ENCODE peak calls at places on chromosomes 1 and 21, in eight cellular contexts. Q, N, I, C, G, R, D and E are unnamed samples.

GRCh38 chr1:234907585-234908457 is 220.8 kb downstream of the TOMM20 start:
- DNase-seq in Q (no peak), N (no peak), I (no peak), C (no peak), G (no peak), R (no peak), D (no peak), E (no peak)

GRCh38 chr21:45989355-45990048 is 7.9 kb downstream of the COL6A1 start:
- DNase-seq in Q (no peak), N (no peak), I (no peak), C (no peak), G (no peak), R (no peak), D (peak; percentile 15), E (no peak)

GRCh38 chr21:30425826-30426225 is at the start of gene KRTAP13-3:
- DNase-seq in Q (no peak), N (no peak), I (no peak), C (no peak), G (no peak), R (no peak), D (no peak), E (no peak)

GRCh38 chr1:55214214-55214902 is 806 bp downstream of the USP24 start:
- DNase-seq in Q (peak; percentile 50), N (no peak), I (no peak), C (no peak), G (peak; percentile 30), R (no peak), D (peak; percentile 55), E (peak; percentile 41)

GRCh38 chr1:50333595-50333974 is 89.7 kb downstream of the DMRTA2 start:
- DNase-seq in Q (peak; percentile 66), N (peak; percentile 84), I (peak; percentile 17), C (no peak), G (no peak), R (peak; percentile 27), D (peak; percentile 52), E (no peak)

GRCh38 chr1:202728951-202729350 is 18.7 kb upstream of the SYT2 start:
- DNase-seq in Q (no peak), N (no peak), I (no peak), C (no peak), G (no peak), R (no peak), D (no peak), E (no peak)

GRCh38 chr1:42962641-42963377 is 4.1 kb upstream of the SLC2A1 start:
- DNase-seq in Q (no peak), N (no peak), I (no peak), C (peak; percentile 92), G (no peak), R (no peak), D (peak; percentile 36), E (no peak)

GRCh38 chr1:200298242-200298641 is 111.6 kb downstream of the ZNF281 start:
- DNase-seq in Q (no peak), N (no peak), I (no peak), C (no peak), G (no peak), R (no peak), D (no peak), E (no peak)

GRCh38 chr1:32991386-32991785 is 26.8 kb upstream of the RNF19B start:
- DNase-seq in Q (no peak), N (no peak), I (no peak), C (no peak), G (no peak), R (no peak), D (no peak), E (no peak)

GRCh38 chr1:17696417-17697301 is 58.5 kb upstream of the ACTL8 start:
- DNase-seq in Q (no peak), N (peak; percentile 71), I (no peak), C (no peak), G (peak; percentile 36), R (peak; percentile 12), D (no peak), E (peak; percentile 29)

GRCh38 chr1:183417691-183418491 is at the start of gene NMNAT2:
- DNase-seq in Q (no peak), N (peak; percentile 43), I (no peak), C (peak; percentile 36), G (peak; percentile 47), R (peak; percentile 47), D (no peak), E (peak; percentile 73)

GRCh38 chr1:70896224-70896623 is 151.4 kb downstream of the PTGER3 start:
- DNase-seq in Q (no peak), N (no peak), I (no peak), C (no peak), G (peak; percentile 19), R (no peak), D (no peak), E (no peak)

GRCh38 chr21:46603228-46603627 is 1.7 kb downstream of the S100B start:
- DNase-seq in Q (no peak), N (no peak), I (no peak), C (no peak), G (no peak), R (no peak), D (no peak), E (no peak)

GRCh38 chr1:178284059-178284458 is 190.2 kb downstream of the RASAL2 start:
- DNase-seq in Q (no peak), N (no peak), I (no peak), C (no peak), G (no peak), R (no peak), D (no peak), E (no peak)